ENCODE peak calls at places on chromosomes 1 and 21, in seven cellular contexts. O is bronchial epithelial cell; J is stimulated activated CD4-positive, alpha-beta T cell treated with anti-CD3 and anti-CD28 coated beads, Interleukin-4, amount 100 ng/mL, for 48 hours; Z is activated T-cell treated with anti-CD3 and anti-CD28 coated beads, Interleukin-2, amount 50 U/mL, for 72 hours; T is activated T-helper 1 cell treated with anti-CD3 and anti-CD28 coated beads, Interleukin-2, amount 50 U/mL, for 16 hours; K is endothelial cell; C is mesenchymal stem cell. G is an unnamed sample.

GRCh38 chr21:31133243-31133830 is 95.1 kb upstream of the KRTAP19-8 start:
- DNase-seq in O (no peak), J (no peak), Z (peak), T (no peak), K (no peak), C (no peak), G (no peak)

GRCh38 chr1:17485280-17485679 is 45.8 kb upstream of the RCC2 start:
- DNase-seq in O (peak), J (no peak), Z (peak), T (no peak), K (peak), C (no peak), G (no peak)

GRCh38 chr1:203301331-203301668 is 4.0 kb upstream of the BTG2 start:
- DNase-seq in O (no peak), J (no peak), Z (no peak), T (no peak), K (no peak), C (no peak), G (no peak)

GRCh38 chr21:37157938-37158337 is 84.9 kb downstream of the TTC3 start:
- DNase-seq in O (no peak), J (no peak), Z (no peak), T (no peak), K (no peak), C (no peak), G (no peak)

GRCh38 chr1:63843010-63843409 is 69.2 kb downstream of the ROR1 start:
- DNase-seq in O (no peak), J (no peak), Z (no peak), T (no peak), K (no peak), C (no peak), G (no peak)

GRCh38 chr1:76068542-76068941 is 6.0 kb upstream of the ST6GALNAC3 start:
- DNase-seq in O (peak), J (no peak), Z (no peak), T (no peak), K (no peak), C (peak), G (no peak)

GRCh38 chr1:15123925-15124324 is 29.6 kb upstream of the TMEM51 start:
- DNase-seq in O (no peak), J (no peak), Z (no peak), T (no peak), K (no peak), C (no peak), G (no peak)

GRCh38 chr1:205577874-205578658 is 53.7 kb downstream of the ELK4 start:
- DNase-seq in O (no peak), J (no peak), Z (no peak), T (no peak), K (no peak), C (no peak), G (no peak)

GRCh38 chr1:11787251-11787803 is 18.4 kb downstream of the MTHFR start:
- DNase-seq in O (peak), J (no peak), Z (no peak), T (no peak), K (no peak), C (peak), G (no peak)

GRCh38 chr1:225480825-225481434 is 53.1 kb upstream of the LBR start:
- DNase-seq in O (peak), J (no peak), Z (peak), T (no peak), K (peak), C (peak), G (peak)

GRCh38 chr1:203557390-203557789 is 63.4 kb downstream of the OPTC start:
- DNase-seq in O (peak), J (no peak), Z (no peak), T (no peak), K (no peak), C (peak), G (no peak)

GRCh38 chr1:56200446-56200845 is 378.9 kb downstream of the PLPP3 start:
- DNase-seq in O (peak), J (no peak), Z (no peak), T (no peak), K (no peak), C (peak), G (no peak)

GRCh38 chr1:115564201-115564600 is 77.6 kb upstream of the VANGL1 start:
- DNase-seq in O (no peak), J (no peak), Z (no peak), T (no peak), K (no peak), C (no peak), G (no peak)

GRCh38 chr21:35048183-35048601 is 910 bp downstream of the RUNX1 start:
- DNase-seq in O (no peak), J (no peak), Z (peak), T (peak), K (no peak), C (peak), G (no peak)

GRCh38 chr1:116881879-116882520 is 27.7 kb upstream of the PTGFRN start:
- DNase-seq in O (peak), J (no peak), Z (peak), T (no peak), K (peak), C (peak), G (peak)

GRCh38 chr1:156705321-156705917 is at the start of gene CRABP2:
- DNase-seq in O (no peak), J (no peak), Z (peak), T (no peak), K (peak), C (peak), G (peak)

GRCh38 chr1:219699870-219700269 is 87.0 kb upstream of the ZC3H11B start:
- DNase-seq in O (peak), J (no peak), Z (no peak), T (no peak), K (no peak), C (peak), G (no peak)

GRCh38 chr1:99956755-99957154 is 13.0 kb upstream of the SLC35A3 start:
- DNase-seq in O (peak), J (no peak), Z (no peak), T (no peak), K (no peak), C (peak), G (no peak)

GRCh38 chr1:25874209-25874608 is 1.3 kb downstream of the PAQR7 start:
- DNase-seq in O (no peak), J (no peak), Z (no peak), T (no peak), K (no peak), C (no peak), G (no peak)

GRCh38 chr1:2180297-2181245 is 14.0 kb downstream of the FAAP20 start:
- DNase-seq in O (peak), J (no peak), Z (no peak), T (no peak), K (no peak), C (peak), G (no peak)

GRCh38 chr1:101004061-101004460 is 21.5 kb downstream of the DPH5 start:
- DNase-seq in O (peak), J (no peak), Z (no peak), T (no peak), K (no peak), C (peak), G (no peak)

GRCh38 chr1:99561952-99562351 is 84.0 kb upstream of the PALMD start:
- DNase-seq in O (no peak), J (no peak), Z (no peak), T (no peak), K (no peak), C (no peak), G (no peak)

GRCh38 chr1:248897412-248898337 is 8.4 kb upstream of the PGBD2 start:
- DNase-seq in O (no peak), J (no peak), Z (no peak), T (no peak), K (no peak), C (no peak), G (no peak)

GRCh38 chr1:9537863-9538668 is 1.2 kb upstream of the SLC25A33 start:
- DNase-seq in O (peak), J (no peak), Z (no peak), T (no peak), K (no peak), C (no peak), G (no peak)

GRCh38 chr1:85229574-85230097 is 28.8 kb upstream of the SYDE2 start:
- DNase-seq in O (no peak), J (no peak), Z (no peak), T (no peak), K (no peak), C (no peak), G (no peak)

GRCh38 chr1:226665505-226666163 is 73.4 kb downstream of the ITPKB start:
- DNase-seq in O (no peak), J (no peak), Z (peak), T (no peak), K (no peak), C (no peak), G (no peak)

GRCh38 chr1:51439895-51440294 is 79.2 kb downstream of the EPS15 start:
- DNase-seq in O (no peak), J (no peak), Z (no peak), T (no peak), K (no peak), C (no peak), G (no peak)

GRCh38 chr1:33234588-33234990 is 21.7 kb upstream of the ZNF362 start:
- DNase-seq in O (peak), J (no peak), Z (no peak), T (no peak), K (no peak), C (no peak), G (no peak)

GRCh38 chr1:66607458-66607857 is 73.5 kb downstream of the SGIP1 start:
- DNase-seq in O (no peak), J (no peak), Z (no peak), T (no peak), K (no peak), C (no peak), G (no peak)

GRCh38 chr1:33372162-33372561 is 51.3 kb upstream of the A3GALT2 start:
- DNase-seq in O (no peak), J (no peak), Z (no peak), T (no peak), K (no peak), C (no peak), G (no peak)

GRCh38 chr1:145859491-145860159 is 744 bp upstream of the PIAS3 start:
- DNase-seq in O (peak), J (peak), Z (peak), T (peak), K (peak), C (peak), G (peak)

GRCh38 chr1:235407419-235407818 is 40.2 kb downstream of the TBCE start:
- DNase-seq in O (no peak), J (no peak), Z (no peak), T (no peak), K (no peak), C (no peak), G (no peak)

GRCh38 chr21:31630062-31630711 is 29.3 kb upstream of the SOD1 start:
- DNase-seq in O (peak), J (no peak), Z (no peak), T (no peak), K (no peak), C (peak), G (no peak)

GRCh38 chr1:231934797-231935196 is 308.2 kb downstream of the DISC1 start:
- DNase-seq in O (peak), J (no peak), Z (no peak), T (no peak), K (no peak), C (no peak), G (no peak)

GRCh38 chr1:62613325-62613727 is 16.0 kb downstream of the ANGPTL3 start:
- DNase-seq in O (no peak), J (no peak), Z (no peak), T (no peak), K (no peak), C (no peak), G (no peak)

GRCh38 chr1:154441241-154441888 is 36.2 kb downstream of the IL6R start:
- DNase-seq in O (no peak), J (no peak), Z (no peak), T (no peak), K (no peak), C (no peak), G (no peak)

GRCh38 chr1:22096463-22096862 is 44.0 kb downstream of the CDC42 start:
- DNase-seq in O (no peak), J (no peak), Z (no peak), T (no peak), K (no peak), C (no peak), G (no peak)

GRCh38 chr21:34333150-34333739 is 30.6 kb upstream of the KCNE2 start:
- DNase-seq in O (no peak), J (no peak), Z (no peak), T (no peak), K (no peak), C (no peak), G (no peak)

G was measured in effector CD4-positive, alpha-beta T cell.